ENCODE peak calls at places on chromosome 15, in ten cellular contexts. S is endodermal cell, L is gastrocnemius medialis, M is iPS DF 6.9, R is MM.1S, A is psoas muscle, O is stomach, V is cardiac muscle cell, C is A673, T is esophagus muscularis mucosa. W is an unnamed sample.
A peak's percentile ranks its signal among the peaks of the same experiment; 100 is the strongest.

GRCh38 chr15:63466378-63467192 is 37.8 kb upstream of the USP3 start:
- DNase-seq in S (peak; percentile 85), L (peak; percentile 18), M (peak; percentile 86), R (peak; percentile 81), A (no peak), O (no peak), V (peak; percentile 43), C (peak; percentile 73), T (no peak), W (no peak)

GRCh38 chr15:74626752-74627692 is 11.4 kb downstream of the CLK3 start:
- DNase-seq in S (no peak), L (no peak), M (no peak), R (peak; percentile 91), A (no peak), O (no peak), V (no peak), C (no peak), T (no peak), W (no peak)

GRCh38 chr15:96693990-96694517 is 363.6 kb downstream of the NR2F2 start:
- DNase-seq in S (no peak), L (no peak), M (no peak), R (no peak), A (no peak), O (no peak), V (no peak), C (peak; percentile 89), T (no peak), W (no peak)

GRCh38 chr15:29123171-29123570 is 146.5 kb downstream of the NSMCE3 start:
- DNase-seq in S (no peak), L (no peak), M (no peak), R (no peak), A (peak; percentile 38), O (no peak), V (no peak), C (no peak), T (no peak), W (peak; percentile 5)

GRCh38 chr15:52137432-52138357 is 25.1 kb upstream of the BCL2L10 start:
- DNase-seq in S (peak; percentile 32), L (no peak), M (no peak), R (no peak), A (no peak), O (peak; percentile 54), V (no peak), C (no peak), T (no peak), W (no peak)

GRCh38 chr15:97745481-97746071 is 214.9 kb upstream of the ARRDC4 start:
- DNase-seq in S (peak; percentile 86), L (peak; percentile 12), M (peak; percentile 43), R (peak; percentile 45), A (no peak), O (peak; percentile 32), V (peak; percentile 53), C (peak; percentile 75), T (no peak), W (no peak)

GRCh38 chr15:67927501-67928156 is 87.8 kb upstream of the RNU6-1 start:
- DNase-seq in S (no peak), L (no peak), M (no peak), R (no peak), A (no peak), O (peak; percentile 92), V (peak; percentile 91), C (peak; percentile 69), T (peak; percentile 93), W (peak; percentile 68)

GRCh38 chr15:64894395-64895056 is 17.2 kb upstream of the ANKDD1A start:
- DNase-seq in S (peak; percentile 84), L (no peak), M (no peak), R (peak; percentile 98), A (peak; percentile 64), O (peak; percentile 61), V (no peak), C (no peak), T (no peak), W (no peak)

GRCh38 chr15:101168463-101168824 is 83.4 kb downstream of the CHSY1 start:
- DNase-seq in S (no peak), L (peak; percentile 31), M (no peak), R (no peak), A (peak; percentile 72), O (peak; percentile 45), V (no peak), C (no peak), T (no peak), W (peak; percentile 56)

GRCh38 chr15:92069308-92070244 is 216.1 kb downstream of the SLCO3A1 start:
- DNase-seq in S (no peak), L (no peak), M (no peak), R (no peak), A (no peak), O (peak; percentile 50), V (no peak), C (peak; percentile 61), T (no peak), W (peak; percentile 38)

GRCh38 chr15:31459011-31459748 is 132.5 kb downstream of the KLF13 start:
- DNase-seq in S (no peak), L (no peak), M (no peak), R (peak; percentile 95), A (no peak), O (peak; percentile 26), V (no peak), C (no peak), T (no peak), W (no peak)

GRCh38 chr15:29570931-29571727 is 251.1 kb downstream of the TJP1 start:
- DNase-seq in S (peak; percentile 88), L (no peak), M (peak; percentile 33), R (peak; percentile 58), A (no peak), O (no peak), V (peak; percentile 84), C (peak; percentile 21), T (peak; percentile 47), W (no peak)

GRCh38 chr15:81256916-81257315 is 60.2 kb downstream of the IL16 start:
- DNase-seq in S (no peak), L (no peak), M (no peak), R (peak; percentile 54), A (no peak), O (no peak), V (no peak), C (peak; percentile 39), T (no peak), W (no peak)

GRCh38 chr15:79978694-79979519 is 7.9 kb upstream of the BCL2A1 start:
- DNase-seq in S (no peak), L (no peak), M (no peak), R (no peak), A (no peak), O (no peak), V (peak; percentile 14), C (no peak), T (no peak), W (no peak)

GRCh38 chr15:70100495-70101331 is 3.0 kb upstream of the TLE3 start:
- DNase-seq in S (peak; percentile 84), L (peak; percentile 66), M (no peak), R (peak; percentile 86), A (peak; percentile 75), O (peak; percentile 63), V (peak; percentile 72), C (peak; percentile 78), T (no peak), W (peak; percentile 39)
- H3K27ac ChIP-seq in S (peak overlapping the region; percentile 62), L (peak overlapping the region; percentile 79), M (no peak overlapping the region), R (peak overlapping the region; percentile 90), A (peak overlapping the region; percentile 80), O (peak overlapping the region; percentile 70), V (peak overlapping the region; percentile 88), C (peak overlapping the region; percentile 79), T (peak overlapping the region; percentile 92), W (peak overlapping the region; percentile 73)

DNA sequence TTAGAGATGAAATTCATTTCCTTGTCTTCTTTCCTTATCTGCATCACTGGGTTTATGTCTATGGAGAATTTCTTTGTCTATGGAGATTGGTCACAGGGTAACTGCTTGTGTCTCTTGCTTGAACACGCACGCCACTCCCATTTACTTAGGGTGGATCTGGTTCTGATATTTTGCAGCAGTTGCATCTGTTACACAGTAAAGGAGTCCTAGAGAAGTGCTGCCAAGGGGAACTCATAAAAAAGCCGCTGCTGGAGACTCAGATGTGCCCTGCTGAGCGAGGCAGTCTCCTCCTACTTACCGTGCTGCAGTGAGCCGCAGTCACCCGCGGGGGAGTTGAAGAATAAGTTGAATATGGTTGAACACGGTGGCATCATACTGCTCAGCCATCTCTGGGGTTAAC is 105.2 kb upstream of the KLHL25 start:
- DNase-seq in S (peak; percentile 50), L (no peak), M (no peak), R (no peak), A (no peak), O (no peak), V (no peak), C (peak; percentile 62), T (no peak), W (no peak)
- H3K27me3 ChIP-seq in S (peaks cover 15% of the 10 kb centered on the region), L (no peaks in the 10 kb centered on the region), M (no peaks in the 10 kb centered on the region), R (no peaks in the 10 kb centered on the region), A (no peaks in the 10 kb centered on the region), O (no peaks in the 10 kb centered on the region), V (peaks cover 2% of the 10 kb centered on the region), C (peaks cover 23% of the 10 kb centered on the region), T (no peaks in the 10 kb centered on the region), W (peaks cover 84% of the 10 kb centered on the region)

GRCh38 chr15:48533982-48534381 is 111.5 kb downstream of the FBN1 start:
- DNase-seq in S (no peak), L (no peak), M (no peak), R (no peak), A (no peak), O (no peak), V (peak; percentile 6), C (peak; percentile 42), T (no peak), W (no peak)

GRCh38 chr15:48541659-48542334 is 103.7 kb downstream of the FBN1 start:
- DNase-seq in S (no peak), L (no peak), M (no peak), R (peak; percentile 59), A (no peak), O (no peak), V (no peak), C (peak; percentile 45), T (no peak), W (no peak)

GRCh38 chr15:48536681-48537091 is 108.8 kb downstream of the FBN1 start:
- DNase-seq in S (no peak), L (no peak), M (no peak), R (no peak), A (no peak), O (no peak), V (no peak), C (peak; percentile 74), T (no peak), W (no peak)

GRCh38 chr15:48538941-48539340 is 106.6 kb downstream of the FBN1 start:
- DNase-seq in S (no peak), L (no peak), M (no peak), R (no peak), A (no peak), O (no peak), V (no peak), C (no peak), T (no peak), W (no peak)

GRCh38 chr15:48537277-48538113 is 108.0 kb downstream of the FBN1 start:
- DNase-seq in S (no peak), L (no peak), M (no peak), R (no peak), A (no peak), O (no peak), V (no peak), C (peak; percentile 35), T (no peak), W (no peak)
- H3K36me3 ChIP-seq in S (no peaks in the 10 kb centered on the region), L (no peaks in the 10 kb centered on the region), M (no peaks in the 10 kb centered on the region), R (no peaks in the 10 kb centered on the region), A (no peaks in the 10 kb centered on the region), O (no peaks in the 10 kb centered on the region), V (no peaks in the 10 kb centered on the region), C (no peaks in the 10 kb centered on the region), T (no peaks in the 10 kb centered on the region), W (no peaks in the 10 kb centered on the region)

DNA sequence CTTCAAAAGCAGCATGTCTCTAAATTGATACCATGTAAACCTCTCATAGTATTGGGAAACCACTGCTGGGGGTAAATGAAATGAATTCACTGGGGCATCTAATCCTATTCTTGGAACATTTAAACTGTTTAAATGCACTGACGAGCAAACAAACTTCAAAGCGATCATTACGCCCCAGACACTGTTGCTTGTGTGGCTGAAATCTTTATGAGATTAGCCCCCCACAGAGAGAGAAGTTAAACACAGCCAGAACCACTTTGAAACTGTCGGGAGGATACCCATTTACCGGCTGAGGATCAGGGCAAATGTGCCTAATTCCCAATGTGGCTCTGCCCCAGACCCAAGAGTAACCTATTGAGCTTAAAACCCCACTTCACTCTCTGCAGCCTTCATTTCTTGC is 308.4 kb upstream of the CDIN1 start:
- DNase-seq in S (peak; percentile 85), L (no peak), M (no peak), R (no peak), A (no peak), O (no peak), V (no peak), C (peak; percentile 61), T (no peak), W (no peak)
- H3K27ac ChIP-seq in S (no peak overlapping the region), L (no peak overlapping the region), M (no peak overlapping the region), R (no peak overlapping the region), A (no peak overlapping the region), O (no peak overlapping the region), V (no peak overlapping the region), C (no peak overlapping the region), T (no peak overlapping the region), W (no peak overlapping the region)

W was measured in left ventricle myocardium inferior.